ENCODE peak calls at places on chromosomes 2 and 18, in eight cellular contexts. One of them, this sample, is unnamed.

GRCh38 chr18:48663931-48664847 is 125.4 kb downstream of the CTIF start:
- ATAC-seq in Panc1: peak
- ATAC-seq in HCT116: peak
- ATAC-seq in upper lobe of left lung: peak
- ATAC-seq in HepG2: peak
- ATAC-seq in GM23338: peak
- ATAC-seq in K562: peak
- ATAC-seq in GM12878: peak
- ATAC-seq in this sample: peak

GRCh38 chr2:112839407-112840067 is 3.0 kb upstream of the IL1B start:
- ATAC-seq in Panc1: no peak
- ATAC-seq in HCT116: no peak
- ATAC-seq in upper lobe of left lung: peak
- ATAC-seq in HepG2: no peak
- ATAC-seq in GM23338: no peak
- ATAC-seq in K562: no peak
- ATAC-seq in GM12878: no peak
- ATAC-seq in this sample: peak

GRCh38 chr2:3527886-3528785 is 8.8 kb upstream of the ADI1 start:
- ATAC-seq in Panc1: no peak
- ATAC-seq in HCT116: peak
- ATAC-seq in upper lobe of left lung: peak
- ATAC-seq in HepG2: no peak
- ATAC-seq in GM23338: peak
- ATAC-seq in K562: no peak
- ATAC-seq in GM12878: no peak
- ATAC-seq in this sample: no peak

GRCh38 chr2:73998933-73999332 is 14.2 kb downstream of the TET3 start:
- ATAC-seq in Panc1: no peak
- ATAC-seq in HCT116: no peak
- ATAC-seq in upper lobe of left lung: no peak
- ATAC-seq in HepG2: no peak
- ATAC-seq in GM23338: no peak
- ATAC-seq in K562: no peak
- ATAC-seq in GM12878: no peak
- ATAC-seq in this sample: no peak

GRCh38 chr2:152740743-152741328 is 22.4 kb downstream of the ARL6IP6 start:
- ATAC-seq in Panc1: no peak
- ATAC-seq in HCT116: peak
- ATAC-seq in upper lobe of left lung: peak
- ATAC-seq in HepG2: peak
- ATAC-seq in GM23338: no peak
- ATAC-seq in K562: peak
- ATAC-seq in GM12878: peak
- ATAC-seq in this sample: no peak

GRCh38 chr2:23843051-23843976 is 83.6 kb downstream of the ATAD2B start:
- ATAC-seq in Panc1: no peak
- ATAC-seq in HCT116: no peak
- ATAC-seq in upper lobe of left lung: no peak
- ATAC-seq in HepG2: peak
- ATAC-seq in GM23338: no peak
- ATAC-seq in K562: no peak
- ATAC-seq in GM12878: no peak
- ATAC-seq in this sample: peak

GRCh38 chr18:46886893-46887292 is 30.4 kb downstream of the PIAS2 start:
- ATAC-seq in Panc1: no peak
- ATAC-seq in HCT116: no peak
- ATAC-seq in upper lobe of left lung: no peak
- ATAC-seq in HepG2: no peak
- ATAC-seq in GM23338: no peak
- ATAC-seq in K562: no peak
- ATAC-seq in GM12878: no peak
- ATAC-seq in this sample: no peak

GRCh38 chr2:98936917-98937351 is 909 bp upstream of the CRACDL start:
- ATAC-seq in Panc1: no peak
- ATAC-seq in HCT116: no peak
- ATAC-seq in upper lobe of left lung: peak
- ATAC-seq in HepG2: no peak
- ATAC-seq in GM23338: peak
- ATAC-seq in K562: no peak
- ATAC-seq in GM12878: peak
- ATAC-seq in this sample: no peak

GRCh38 chr2:196274387-196274809 is 103.0 kb upstream of the STK17B start:
- ATAC-seq in Panc1: no peak
- ATAC-seq in HCT116: no peak
- ATAC-seq in upper lobe of left lung: peak
- ATAC-seq in HepG2: no peak
- ATAC-seq in GM23338: no peak
- ATAC-seq in K562: no peak
- ATAC-seq in GM12878: peak
- ATAC-seq in this sample: no peak

GRCh38 chr2:85878719-85879390 is 9.9 kb downstream of the ST3GAL5 start:
- ATAC-seq in Panc1: no peak
- ATAC-seq in HCT116: no peak
- ATAC-seq in upper lobe of left lung: peak
- ATAC-seq in HepG2: no peak
- ATAC-seq in GM23338: no peak
- ATAC-seq in K562: no peak
- ATAC-seq in GM12878: peak
- ATAC-seq in this sample: no peak

GRCh38 chr2:86781363-86781762 is 9.3 kb downstream of the CD8A start:
- ATAC-seq in Panc1: no peak
- ATAC-seq in HCT116: no peak
- ATAC-seq in upper lobe of left lung: no peak
- ATAC-seq in HepG2: no peak
- ATAC-seq in GM23338: no peak
- ATAC-seq in K562: no peak
- ATAC-seq in GM12878: no peak
- ATAC-seq in this sample: no peak

GRCh38 chr2:8009010-8009597 is 672.8 kb upstream of the ID2 start:
- ATAC-seq in Panc1: no peak
- ATAC-seq in HCT116: no peak
- ATAC-seq in upper lobe of left lung: no peak
- ATAC-seq in HepG2: no peak
- ATAC-seq in GM23338: no peak
- ATAC-seq in K562: peak
- ATAC-seq in GM12878: no peak
- ATAC-seq in this sample: no peak
- TF ChIP-seq POLR2AphosphoS5 in Panc1: no peak
- TF ChIP-seq POLR2AphosphoS5 in HCT116: no peak
- TF ChIP-seq POLR2AphosphoS5 in upper lobe of left lung: no peak
- TF ChIP-seq POLR2AphosphoS5 in HepG2: no peak
- TF ChIP-seq POLR2AphosphoS5 in GM23338: no peak
- TF ChIP-seq POLR2AphosphoS5 in K562: no peak
- TF ChIP-seq POLR2AphosphoS5 in GM12878: no peak
- TF ChIP-seq POLR2AphosphoS5 in this sample: no peak

DNA sequence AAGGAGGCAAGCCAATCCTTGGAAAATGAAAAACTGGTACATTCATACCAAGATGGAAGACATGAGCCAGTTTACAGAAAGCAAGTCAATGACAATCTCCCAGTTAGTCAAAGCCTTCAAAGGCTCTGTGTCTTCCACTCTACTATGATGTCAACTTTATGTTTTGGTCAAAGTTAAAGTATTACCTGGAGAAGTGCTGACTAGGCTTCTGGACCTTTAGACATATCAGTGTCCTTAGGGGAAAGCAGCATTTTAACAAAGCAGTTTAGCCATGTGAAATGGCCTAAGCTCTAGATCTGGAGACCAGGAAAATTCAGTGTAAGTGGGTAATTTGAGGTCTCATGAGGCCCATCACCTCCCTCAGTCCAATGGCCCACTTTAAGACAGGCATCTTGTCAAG is 30.8 kb downstream of the AAK1 start:
- ATAC-seq in Panc1: no peak
- ATAC-seq in HCT116: no peak
- ATAC-seq in upper lobe of left lung: no peak
- ATAC-seq in HepG2: no peak
- ATAC-seq in GM23338: no peak
- ATAC-seq in K562: no peak
- ATAC-seq in GM12878: no peak
- ATAC-seq in this sample: no peak
- TF ChIP-seq POLR2AphosphoS5 in Panc1: no peak
- TF ChIP-seq POLR2AphosphoS5 in HCT116: no peak
- TF ChIP-seq POLR2AphosphoS5 in upper lobe of left lung: no peak
- TF ChIP-seq POLR2AphosphoS5 in HepG2: no peak
- TF ChIP-seq POLR2AphosphoS5 in GM23338: no peak
- TF ChIP-seq POLR2AphosphoS5 in K562: no peak
- TF ChIP-seq POLR2AphosphoS5 in GM12878: no peak
- TF ChIP-seq POLR2AphosphoS5 in this sample: no peak

GRCh38 chr2:237660381-237660900 is 33.1 kb downstream of the LRRFIP1 start:
- ATAC-seq in Panc1: no peak
- ATAC-seq in HCT116: no peak
- ATAC-seq in upper lobe of left lung: no peak
- ATAC-seq in HepG2: no peak
- ATAC-seq in GM23338: no peak
- ATAC-seq in K562: no peak
- ATAC-seq in GM12878: no peak
- ATAC-seq in this sample: no peak

GRCh38 chr2:237661799-237662328 is 34.5 kb downstream of the LRRFIP1 start:
- ATAC-seq in Panc1: no peak
- ATAC-seq in HCT116: no peak
- ATAC-seq in upper lobe of left lung: no peak
- ATAC-seq in HepG2: no peak
- ATAC-seq in GM23338: no peak
- ATAC-seq in K562: no peak
- ATAC-seq in GM12878: no peak
- ATAC-seq in this sample: no peak

GRCh38 chr2:237664151-237664550 is 36.8 kb downstream of the LRRFIP1 start:
- ATAC-seq in Panc1: no peak
- ATAC-seq in HCT116: no peak
- ATAC-seq in upper lobe of left lung: no peak
- ATAC-seq in HepG2: no peak
- ATAC-seq in GM23338: no peak
- ATAC-seq in K562: no peak
- ATAC-seq in GM12878: no peak
- ATAC-seq in this sample: no peak

GRCh38 chr2:237663517-237663916 is 36.1 kb downstream of the LRRFIP1 start:
- ATAC-seq in Panc1: no peak
- ATAC-seq in HCT116: no peak
- ATAC-seq in upper lobe of left lung: no peak
- ATAC-seq in HepG2: no peak
- ATAC-seq in GM23338: no peak
- ATAC-seq in K562: peak
- ATAC-seq in GM12878: no peak
- ATAC-seq in this sample: no peak

DNA sequence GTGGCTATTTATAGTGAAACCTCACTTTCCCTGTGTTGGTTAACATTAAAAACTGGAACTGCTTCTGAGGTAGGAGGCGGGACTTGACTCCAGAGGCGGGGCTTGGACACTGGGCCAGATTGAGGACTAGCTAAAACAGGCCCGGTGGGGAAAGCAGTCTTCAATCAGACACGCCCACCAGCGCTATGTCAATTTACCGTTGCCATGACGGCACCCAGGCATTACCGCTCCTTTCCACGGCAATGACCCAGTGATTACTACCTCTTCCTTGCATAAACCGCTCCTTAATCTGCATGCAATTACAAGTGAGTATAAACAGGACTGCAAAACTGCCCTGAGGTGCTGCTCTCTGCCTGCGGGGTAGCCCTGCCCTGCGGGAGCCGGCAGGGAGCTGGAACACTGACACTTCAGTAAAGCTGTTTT is 35.3 kb downstream of the LRRFIP1 start:
- ATAC-seq in Panc1: peak
- ATAC-seq in HCT116: peak
- ATAC-seq in upper lobe of left lung: peak
- ATAC-seq in HepG2: peak
- ATAC-seq in GM23338: peak
- ATAC-seq in K562: peak
- ATAC-seq in GM12878: peak
- ATAC-seq in this sample: peak
- TF ChIP-seq POLR2AphosphoS5 in Panc1: no peak
- TF ChIP-seq POLR2AphosphoS5 in HCT116: no peak
- TF ChIP-seq POLR2AphosphoS5 in upper lobe of left lung: peak
- TF ChIP-seq POLR2AphosphoS5 in HepG2: no peak
- TF ChIP-seq POLR2AphosphoS5 in GM23338: no peak
- TF ChIP-seq POLR2AphosphoS5 in K562: no peak
- TF ChIP-seq POLR2AphosphoS5 in GM12878: no peak
- TF ChIP-seq POLR2AphosphoS5 in this sample: peak

GRCh38 chr2:239952665-239953417 is 72.3 kb downstream of the NDUFA10 start:
- ATAC-seq in Panc1: peak
- ATAC-seq in HCT116: no peak
- ATAC-seq in upper lobe of left lung: no peak
- ATAC-seq in HepG2: peak
- ATAC-seq in GM23338: peak
- ATAC-seq in K562: no peak
- ATAC-seq in GM12878: no peak
- ATAC-seq in this sample: peak

GRCh38 chr2:239955989-239956817 is 68.9 kb downstream of the NDUFA10 start:
- ATAC-seq in Panc1: no peak
- ATAC-seq in HCT116: no peak
- ATAC-seq in upper lobe of left lung: no peak
- ATAC-seq in HepG2: no peak
- ATAC-seq in GM23338: no peak
- ATAC-seq in K562: no peak
- ATAC-seq in GM12878: no peak
- ATAC-seq in this sample: no peak

GRCh38 chr2:239955086-239955988 is 69.8 kb downstream of the NDUFA10 start:
- ATAC-seq in Panc1: no peak
- ATAC-seq in HCT116: no peak
- ATAC-seq in upper lobe of left lung: no peak
- ATAC-seq in HepG2: no peak
- ATAC-seq in GM23338: no peak
- ATAC-seq in K562: no peak
- ATAC-seq in GM12878: no peak
- ATAC-seq in this sample: no peak

GRCh38 chr2:239953418-239954061 is 71.6 kb downstream of the NDUFA10 start:
- ATAC-seq in Panc1: no peak
- ATAC-seq in HCT116: no peak
- ATAC-seq in upper lobe of left lung: peak
- ATAC-seq in HepG2: peak
- ATAC-seq in GM23338: peak
- ATAC-seq in K562: no peak
- ATAC-seq in GM12878: no peak
- ATAC-seq in this sample: peak

DNA sequence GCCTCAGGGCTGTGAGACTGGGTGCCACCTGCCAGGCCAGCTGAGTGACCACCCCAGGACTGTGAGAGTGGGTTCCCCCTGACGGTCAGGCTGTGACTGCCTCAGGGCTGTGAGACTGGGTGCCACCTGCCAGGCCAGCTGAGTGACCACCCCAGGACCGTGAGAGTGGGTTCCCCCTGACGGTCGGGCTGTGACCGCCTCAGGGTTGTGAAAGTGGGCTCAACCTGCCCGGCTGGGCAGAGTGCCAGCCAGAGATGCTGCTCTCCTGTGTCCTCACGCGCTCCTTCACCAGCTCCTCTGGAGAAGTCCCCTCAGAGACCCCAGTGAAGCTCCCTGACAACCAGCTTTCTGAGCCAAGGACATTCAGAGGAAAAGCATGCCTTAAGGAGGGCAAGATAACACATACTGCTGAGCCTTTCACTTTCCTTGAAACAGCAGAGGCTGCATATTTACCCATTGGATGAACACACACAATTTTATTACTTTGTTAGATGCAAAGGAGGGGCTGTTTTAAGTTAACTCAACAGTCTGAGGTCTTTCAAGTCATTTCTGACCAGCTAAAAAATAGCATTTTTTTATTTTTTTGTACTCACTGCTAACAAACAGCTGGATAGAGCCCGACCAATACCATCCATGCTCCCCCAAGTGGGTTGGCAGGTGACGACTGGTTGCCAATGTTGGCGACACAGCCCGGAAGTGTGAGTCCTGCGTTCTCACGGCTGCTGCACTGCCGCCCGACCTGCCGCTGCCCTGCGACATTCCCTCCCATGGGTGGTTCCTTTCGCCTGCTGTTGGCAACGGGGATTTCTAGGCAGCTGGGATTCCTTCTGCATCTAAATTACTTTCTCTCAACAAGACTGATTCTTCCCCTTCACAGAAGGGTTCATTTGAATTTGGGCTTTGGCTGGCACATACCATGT is 70.7 kb downstream of the NDUFA10 start:
- ATAC-seq in Panc1: no peak
- ATAC-seq in HCT116: no peak
- ATAC-seq in upper lobe of left lung: peak
- ATAC-seq in HepG2: no peak
- ATAC-seq in GM23338: no peak
- ATAC-seq in K562: no peak
- ATAC-seq in GM12878: no peak
- ATAC-seq in this sample: peak
- TF ChIP-seq POLR2AphosphoS5 in Panc1: no peak
- TF ChIP-seq POLR2AphosphoS5 in HCT116: no peak
- TF ChIP-seq POLR2AphosphoS5 in upper lobe of left lung: no peak
- TF ChIP-seq POLR2AphosphoS5 in HepG2: no peak
- TF ChIP-seq POLR2AphosphoS5 in GM23338: no peak
- TF ChIP-seq POLR2AphosphoS5 in K562: no peak
- TF ChIP-seq POLR2AphosphoS5 in GM12878: no peak
- TF ChIP-seq POLR2AphosphoS5 in this sample: no peak

This sample was measured in gastroesophageal sphincter.